ENCODE peak calls at places on chromosomes 12 and 14, in six cellular contexts. B is IMR-90, A is HCT116, P is K562, Q is hepatocyte, W is fibroblast of lung. M is an unnamed sample.

GRCh38 chr14:40340708-40341107 is 908.5 kb upstream of the FBXO33 start:
- DNase-seq in B (no peak), A (no peak), P (no peak), Q (no peak), W (no peak), M (no peak)

GRCh38 chr14:104352493-104353220 is 214.3 kb downstream of the KIF26A start:
- DNase-seq in B (no peak), A (no peak), P (no peak), Q (no peak), W (no peak), M (no peak)

GRCh38 chr12:28202374-28203130 is 12.3 kb downstream of the CCDC91 start:
- DNase-seq in B (no peak), A (no peak), P (no peak), Q (peak), W (no peak), M (no peak)

GRCh38 chr12:16482726-16483125 is 123.2 kb downstream of the LMO3 start:
- DNase-seq in B (peak), A (no peak), P (no peak), Q (no peak), W (no peak), M (peak)

GRCh38 chr12:31897791-31898503 is 61.3 kb upstream of the RESF1 start:
- DNase-seq in B (no peak), A (peak), P (no peak), Q (peak), W (no peak), M (peak)

GRCh38 chr12:29559194-29559593 is 61.7 kb upstream of the OVCH1 start:
- DNase-seq in B (no peak), A (no peak), P (no peak), Q (no peak), W (no peak), M (no peak)

GRCh38 chr14:24426150-24426911 is 3.1 kb downstream of the CBLN3 start:
- DNase-seq in B (no peak), A (no peak), P (no peak), Q (no peak), W (no peak), M (no peak)

GRCh38 chr12:101670007-101670671 is 27.3 kb upstream of the CHPT1 start:
- DNase-seq in B (peak), A (peak), P (peak), Q (peak), W (peak), M (peak)

GRCh38 chr14:97172644-97173043 is 375.5 kb downstream of the VRK1 start:
- DNase-seq in B (no peak), A (no peak), P (no peak), Q (no peak), W (no peak), M (no peak)

GRCh38 chr12:122052285-122052684 is 26.3 kb upstream of the MLXIP start:
- DNase-seq in B (no peak), A (no peak), P (no peak), Q (no peak), W (peak), M (peak)

GRCh38 chr14:70585221-70585620 is 15.2 kb downstream of the MED6 start:
- DNase-seq in B (peak), A (no peak), P (no peak), Q (no peak), W (no peak), M (no peak)

GRCh38 chr12:121284551-121285390 is 11.7 kb downstream of the CAMKK2 start:
- DNase-seq in B (peak), A (no peak), P (peak), Q (no peak), W (peak), M (no peak)

GRCh38 chr14:22900088-22900799 is 17.2 kb downstream of the REM2 start:
- DNase-seq in B (peak), A (peak), P (peak), Q (peak), W (peak), M (peak)

GRCh38 chr12:124032265-124032886 is 59.4 kb downstream of the ZNF664 start:
- DNase-seq in B (peak), A (peak), P (peak), Q (peak), W (peak), M (peak)

GRCh38 chr14:72666610-72667009 is 227.3 kb downstream of the DPF3 start:
- DNase-seq in B (peak), A (peak), P (no peak), Q (no peak), W (peak), M (peak)

GRCh38 chr12:51926718-51927117 is 19.4 kb downstream of the ACVRL1 start:
- DNase-seq in B (peak), A (peak), P (peak), Q (peak), W (peak), M (no peak)

GRCh38 chr14:67411820-67412421 is at the start of gene PLEK2:
- DNase-seq in B (no peak), A (peak), P (no peak), Q (peak), W (peak), M (no peak)

GRCh38 chr12:32788405-32788804 is 32.7 kb upstream of the YARS2 start:
- DNase-seq in B (no peak), A (no peak), P (no peak), Q (no peak), W (no peak), M (no peak)

GRCh38 chr14:22691171-22691570 is 47.0 kb upstream of the OR6J1 start:
- DNase-seq in B (peak), A (no peak), P (no peak), Q (no peak), W (peak), M (peak)

GRCh38 chr12:67377541-67377940 is 108.4 kb downstream of the CAND1 start:
- DNase-seq in B (no peak), A (no peak), P (no peak), Q (no peak), W (no peak), M (no peak)

GRCh38 chr14:24775919-24776318 is 141.9 kb upstream of the GZMB start:
- DNase-seq in B (no peak), A (no peak), P (peak), Q (no peak), W (no peak), M (no peak)

GRCh38 chr14:91223028-91223783 is 21.3 kb downstream of the GPR68 start:
- DNase-seq in B (no peak), A (peak), P (no peak), Q (no peak), W (no peak), M (no peak)

GRCh38 chr12:57726151-57726883 is 12.2 kb downstream of the AGAP2 start:
- DNase-seq in B (peak), A (peak), P (no peak), Q (peak), W (peak), M (peak)

GRCh38 chr12:62602445-62603060 is 135.9 kb downstream of the MON2 start:
- DNase-seq in B (peak), A (peak), P (peak), Q (peak), W (peak), M (peak)

GRCh38 chr12:131684015-131684725 is 26.7 kb upstream of the SFSWAP start:
- DNase-seq in B (no peak), A (no peak), P (no peak), Q (no peak), W (no peak), M (no peak)

GRCh38 chr14:82094819-82095218 is 561.2 kb upstream of the SEL1L start:
- DNase-seq in B (no peak), A (no peak), P (no peak), Q (no peak), W (no peak), M (no peak)

GRCh38 chr12:16385779-16386646 is 38.6 kb downstream of the MGST1 start:
- DNase-seq in B (peak), A (no peak), P (no peak), Q (peak), W (peak), M (peak)

GRCh38 chr14:78074546-78074945 is 95.6 kb upstream of the NRXN3 start:
- DNase-seq in B (no peak), A (no peak), P (no peak), Q (no peak), W (no peak), M (peak)

GRCh38 chr12:749871-750270 is 2.5 kb upstream of the WNK1 start:
- DNase-seq in B (no peak), A (no peak), P (no peak), Q (no peak), W (no peak), M (no peak)
- H2AFZ ChIP-seq in B (no peak), A (no peak), P (peak), Q (no peak), W (peak), M (no peak)

DNA sequence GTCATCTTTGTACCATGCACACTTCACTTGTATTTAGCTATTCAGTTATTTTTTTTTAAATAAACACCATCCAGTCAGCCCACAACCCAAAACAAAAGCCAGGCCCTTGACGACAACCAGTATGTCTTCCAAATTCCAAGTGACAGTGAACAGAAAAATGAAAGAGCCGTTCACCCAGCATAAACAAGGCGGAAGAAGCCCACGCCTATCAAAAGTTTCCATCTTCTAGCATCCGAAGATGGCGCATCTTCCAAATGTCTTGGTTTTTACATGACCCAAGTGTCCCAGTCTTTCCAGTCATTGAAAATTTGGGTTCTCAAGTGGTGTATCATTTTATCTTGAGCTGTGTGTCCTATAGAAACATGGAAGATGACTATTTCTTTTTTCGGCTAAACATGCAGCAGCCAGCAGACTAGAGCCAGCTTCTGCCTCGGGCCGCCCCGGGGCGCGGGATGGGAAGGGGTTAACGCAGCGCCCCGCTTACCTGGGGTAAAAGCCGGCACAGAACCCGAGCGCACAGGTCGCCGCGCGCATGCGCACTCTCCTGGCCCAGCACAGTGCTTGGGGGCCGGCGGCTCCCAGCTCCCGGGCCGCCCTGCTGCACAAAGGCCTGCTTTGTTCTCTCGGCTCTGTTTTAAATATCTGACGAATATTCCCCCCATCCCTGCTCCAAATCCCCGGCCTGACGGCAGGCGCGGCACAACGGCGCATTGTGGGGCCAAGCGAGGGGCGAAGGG is 164.8 kb downstream of the ZFP36L1 start:
- DNase-seq in B (no peak), A (peak), P (no peak), Q (peak), W (no peak), M (no peak)
- H3K4me3 ChIP-seq in B (no peak), A (peak), P (no peak), Q (no peak), W (no peak), M (peak)

GRCh38 chr12:119274636-119275065 is 59.9 kb upstream of the CCDC60 start:
- DNase-seq in B (no peak), A (no peak), P (no peak), Q (no peak), W (no peak), M (no peak)
- H2AFZ ChIP-seq in B (no peak), A (no peak), P (no peak), Q (no peak), W (no peak), M (no peak)

GRCh38 chr14:33946679-33947078 is 4.2 kb downstream of the EGLN3 start:
- DNase-seq in B (no peak), A (no peak), P (no peak), Q (no peak), W (no peak), M (no peak)

GRCh38 chr14:33951183-33951840 is 438 bp upstream of the EGLN3 start:
- DNase-seq in B (no peak), A (no peak), P (no peak), Q (no peak), W (no peak), M (no peak)

GRCh38 chr14:33948143-33948962 is 2.5 kb downstream of the EGLN3 start:
- DNase-seq in B (no peak), A (no peak), P (no peak), Q (no peak), W (no peak), M (no peak)

GRCh38 chr14:33950320-33951182 is at the start of gene EGLN3:
- DNase-seq in B (peak), A (peak), P (peak), Q (peak), W (peak), M (peak)

GRCh38 chr14:33949051-33950037 is 1.5 kb downstream of the EGLN3 start:
- DNase-seq in B (no peak), A (no peak), P (peak), Q (no peak), W (no peak), M (no peak)
- H3K4me3 ChIP-seq in B (no peak), A (no peak), P (peak), Q (peak), W (no peak), M (peak)

GRCh38 chr12:106303202-106303820 is 778 bp downstream of the TCP11L2 start:
- DNase-seq in B (peak), A (no peak), P (peak), Q (peak), W (peak), M (peak)
- H2AFZ ChIP-seq in B (peak), A (peak), P (peak), Q (peak), W (peak), M (peak)

DNA sequence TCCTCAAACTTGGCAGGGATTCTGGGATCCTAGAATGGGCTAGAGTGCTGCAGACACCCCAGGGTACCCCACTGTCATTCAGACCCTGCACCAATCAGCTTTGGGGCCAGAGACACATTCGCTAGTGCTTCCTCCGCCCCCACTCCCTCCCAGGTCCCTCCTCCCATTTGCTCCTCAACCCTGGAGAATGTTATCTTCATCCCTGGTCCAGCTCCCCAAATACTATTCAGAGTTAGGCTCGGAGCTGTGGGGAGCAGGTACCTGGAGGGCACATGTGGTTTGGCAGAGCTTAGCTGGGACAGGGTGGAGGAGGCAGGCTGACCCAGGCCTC is 19.4 kb downstream of the VSX2 start:
- DNase-seq in B (no peak), A (no peak), P (no peak), Q (no peak), W (no peak), M (no peak)
- H3K4me3 ChIP-seq in B (no peak), A (no peak), P (no peak), Q (no peak), W (no peak), M (no peak)

M was measured in astrocyte.